ENCODE peak calls at places on chromosomes 5 and 9, in ten cellular contexts. S is K562, Y is Panc1, T is HCT116, F is HL-60, G is spleen, D is prostate gland, J is breast epithelium, P is GM23338, I is SK-N-SH. K is an unnamed sample.

GRCh38 chr9:110994771-110995241 is 43.5 kb downstream of the LPAR1 start:
- DNase-seq in Y (no peak), J (no peak), D (no peak), S (no peak), T (no peak), F (peak; percentile 66), I (no peak), P (no peak), G (no peak), K (no peak)

GRCh38 chr5:135157421-135158314 is 123.6 kb upstream of the PITX1 start:
- DNase-seq in T (no peak), Y (no peak), F (no peak), J (no peak), D (no peak), S (no peak), P (no peak), G (no peak), I (no peak), K (no peak)

GRCh38 chr5:4762316-4762715 is 377.8 kb upstream of the ADAMTS16 start:
- DNase-seq in J (no peak), T (no peak), P (no peak), F (no peak), D (no peak), Y (no peak), S (no peak), I (no peak), G (no peak), K (no peak)

GRCh38 chr5:180174587-180174972 is 34.4 kb downstream of the RASGEF1C start:
- DNase-seq in J (no peak), P (no peak), F (no peak), S (no peak), I (no peak), D (no peak), G (peak; percentile 58), T (no peak), Y (no peak), K (no peak)

GRCh38 chr5:82684659-82685058 is 392.5 kb downstream of the TMEM167A start:
- DNase-seq in T (no peak), Y (no peak), G (no peak), J (no peak), P (no peak), F (no peak), S (no peak), D (no peak), I (no peak), K (no peak)

GRCh38 chr5:147407094-147407681 is 102.7 kb downstream of the DPYSL3 start:
- DNase-seq in F (no peak), J (no peak), G (no peak), Y (no peak), P (no peak), T (no peak), I (no peak), S (no peak), D (no peak), K (no peak)

GRCh38 chr5:137376127-137376526 is 123.0 kb downstream of the SPOCK1 start:
- DNase-seq in G (no peak), I (no peak), F (no peak), S (no peak), T (no peak), P (peak; percentile 30), J (no peak), Y (no peak), D (no peak), K (no peak)

GRCh38 chr9:77375956-77376532 is 198.7 kb downstream of the VPS13A start:
- DNase-seq in J (no peak), I (no peak), P (peak; percentile 21), D (no peak), G (no peak), F (no peak), Y (no peak), S (no peak), T (no peak), K (no peak)

GRCh38 chr5:1375871-1376850 is 31.3 kb upstream of the CLPTM1L start:
- DNase-seq in Y (no peak), G (peak; percentile 64), S (no peak), P (no peak), T (no peak), J (no peak), I (no peak), D (no peak), F (no peak), K (no peak)

GRCh38 chr5:134458676-134459403 is 47.2 kb upstream of the CDKN2AIPNL start:
- DNase-seq in J (no peak), I (no peak), D (no peak), G (peak; percentile 51), F (no peak), S (no peak), Y (no peak), T (no peak), P (no peak), K (no peak)

GRCh38 chr9:69609156-69609555 is 63.0 kb downstream of the APBA1 start:
- DNase-seq in J (no peak), F (no peak), I (no peak), G (no peak), S (no peak), P (no peak), Y (no peak), T (no peak), D (no peak), K (no peak)

GRCh38 chr5:42483472-42484154 is 60.4 kb downstream of the GHR start:
- DNase-seq in T (no peak), S (no peak), I (no peak), J (no peak), F (no peak), P (no peak), D (peak; percentile 68), G (no peak), Y (no peak), K (no peak)

GRCh38 chr5:177453852-177454396 is 7.3 kb downstream of the PRR7 start:
- DNase-seq in J (no peak), P (peak; percentile 53), Y (no peak), F (peak; percentile 76), T (no peak), I (no peak), D (no peak), S (no peak), G (no peak), K (no peak)

GRCh38 chr5:126527158-126527557 is 67.9 kb downstream of the ALDH7A1 start:
- DNase-seq in G (no peak), D (no peak), J (no peak), Y (no peak), F (no peak), T (no peak), I (no peak), S (no peak), P (no peak), K (no peak)

GRCh38 chr5:14627270-14627669 is 37.2 kb upstream of the OTULIN start:
- DNase-seq in F (no peak), J (no peak), P (no peak), D (no peak), S (no peak), T (no peak), Y (no peak), I (no peak), G (no peak), K (no peak)

GRCh38 chr5:13278148-13278547 is 666.3 kb downstream of the DNAH5 start:
- DNase-seq in J (no peak), P (peak; percentile 59), Y (no peak), T (no peak), G (no peak), I (peak; percentile 4), F (no peak), D (no peak), S (peak; percentile 22), K (no peak)

GRCh38 chr5:79076819-79077218 is 7.3 kb downstream of the BHMT2 start:
- DNase-seq in J (no peak), I (no peak), S (no peak), F (no peak), T (no peak), G (no peak), Y (no peak), P (no peak), D (no peak), K (no peak)

GRCh38 chr5:11803436-11803835 is 100.8 kb downstream of the CTNND2 start:
- DNase-seq in D (no peak), F (no peak), I (no peak), G (no peak), P (no peak), J (no peak), T (no peak), S (no peak), Y (no peak), K (no peak)
- H3K4me3 ChIP-seq in D (no peak overlapping the region), F (no peak overlapping the region), I (no peak overlapping the region), G (no peak overlapping the region), P (no peak overlapping the region), J (no peak overlapping the region), T (no peak overlapping the region), S (no peak overlapping the region), Y (no peak overlapping the region), K (no peak overlapping the region)

DNA sequence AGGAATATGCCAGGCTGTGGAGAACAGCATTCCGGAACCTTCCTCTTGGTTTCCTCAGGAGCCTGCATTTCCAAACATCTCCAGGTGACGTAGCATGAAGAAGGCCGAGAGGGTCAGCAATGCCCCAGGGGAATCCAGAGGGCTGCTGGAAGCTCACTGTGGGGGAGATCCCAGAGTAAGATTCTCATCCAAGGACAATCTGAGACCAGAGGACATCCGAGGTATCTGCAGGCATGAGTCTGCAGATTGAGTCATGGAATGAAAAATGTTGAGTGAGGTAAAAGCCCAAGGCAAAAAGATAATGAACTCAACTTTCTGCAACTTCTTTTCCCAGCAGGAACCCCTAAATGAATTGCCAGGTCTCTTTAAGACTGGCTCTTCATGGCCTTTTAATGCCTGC is 73.5 kb downstream of the KIF4B start:
- DNase-seq in S (no peak), T (no peak), P (no peak), I (no peak), G (no peak), D (no peak), J (no peak), Y (no peak), F (no peak), K (no peak)
- H3K27ac ChIP-seq in S (no peak overlapping the region), T (no peak overlapping the region), P (no peak overlapping the region), I (no peak overlapping the region), G (no peak overlapping the region), D (no peak overlapping the region), J (no peak overlapping the region), Y (no peak overlapping the region), F (no peak overlapping the region), K (no peak overlapping the region)

DNA sequence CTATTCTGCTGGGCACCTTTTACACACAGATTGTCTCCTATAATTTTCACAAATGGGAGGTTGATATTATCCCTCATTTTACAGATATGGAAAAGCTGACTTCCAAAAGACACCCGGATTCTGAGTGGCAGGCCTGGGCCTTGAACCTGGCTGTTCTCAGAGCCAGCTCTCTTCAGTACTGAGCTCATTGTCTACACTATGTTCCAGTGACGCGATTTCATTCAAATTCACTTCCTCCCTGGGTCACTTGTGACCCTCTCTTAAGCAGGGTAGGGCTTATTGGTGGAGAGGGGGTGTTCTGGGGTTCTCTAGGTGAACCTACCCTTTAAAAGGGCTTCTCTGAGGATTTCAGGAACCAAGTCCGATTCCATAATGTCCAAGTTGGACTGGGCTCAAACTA is 70.2 kb downstream of the ANKRD33B start:
- DNase-seq in J (no peak), T (no peak), P (no peak), Y (no peak), F (no peak), G (no peak), I (no peak), D (no peak), S (no peak), K (no peak)
- TF ChIP-seq POLR2AphosphoS5 in J (no peak), T (no peak), P (no peak), Y (no peak), F (no peak), G (peak; percentile 18), I (no peak), D (no peak), S (no peak), K (no peak)

GRCh38 chr9:12813533-12813932 is 38.7 kb downstream of the LURAP1L start:
- DNase-seq in Y (no peak), P (no peak), G (no peak), D (no peak), J (no peak), F (no peak), S (no peak), I (no peak), T (no peak), K (no peak)
- H3K4me3 ChIP-seq in Y (no peak overlapping the region), P (no peak overlapping the region), G (no peak overlapping the region), D (no peak overlapping the region), J (no peak overlapping the region), F (no peak overlapping the region), S (no peak overlapping the region), I (peak overlapping the region; percentile 31), T (peak overlapping the region; percentile 45), K (no peak overlapping the region)